ENCODE peak calls at places on chromosomes 16 and 17, in four cellular contexts. One of them, this sample, is unnamed.

GRCh38 chr17:41678907-41679739 is 9.6 kb upstream of the EIF1 start:
- DNase-seq in breast epithelium: no peak
- DNase-seq in SJSA1: peak; percentile 71
- DNase-seq in CD8-positive, alpha-beta T cell: peak; percentile 62
- DNase-seq in this sample: no peak

GRCh38 chr16:11389631-11390565 is 44.6 kb downstream of the RMI2 start:
- DNase-seq in breast epithelium: peak; percentile 17
- DNase-seq in SJSA1: no peak
- DNase-seq in CD8-positive, alpha-beta T cell: no peak
- DNase-seq in this sample: no peak

GRCh38 chr17:56011406-56012131 is 141.7 kb upstream of the ANKFN1 start:
- DNase-seq in breast epithelium: no peak
- DNase-seq in SJSA1: no peak
- DNase-seq in CD8-positive, alpha-beta T cell: no peak
- DNase-seq in this sample: no peak

GRCh38 chr16:15593235-15593634 is 49.7 kb downstream of the MARF1 start:
- DNase-seq in breast epithelium: no peak
- DNase-seq in SJSA1: no peak
- DNase-seq in CD8-positive, alpha-beta T cell: no peak
- DNase-seq in this sample: no peak

GRCh38 chr17:19703106-19703775 is 13.1 kb downstream of the SLC47A2 start:
- DNase-seq in breast epithelium: no peak
- DNase-seq in SJSA1: no peak
- DNase-seq in CD8-positive, alpha-beta T cell: no peak
- DNase-seq in this sample: peak; percentile 86

GRCh38 chr17:18143044-18143936 is 34.7 kb downstream of the MYO15A start:
- DNase-seq in breast epithelium: no peak
- DNase-seq in SJSA1: no peak
- DNase-seq in CD8-positive, alpha-beta T cell: no peak
- DNase-seq in this sample: peak; percentile 83

GRCh38 chr16:89562027-89562599 is 1.6 kb downstream of the RPL13 start:
- DNase-seq in breast epithelium: no peak
- DNase-seq in SJSA1: no peak
- DNase-seq in CD8-positive, alpha-beta T cell: no peak
- DNase-seq in this sample: no peak

GRCh38 chr17:41907633-41908539 is 10.9 kb downstream of the ACLY start:
- DNase-seq in breast epithelium: no peak
- DNase-seq in SJSA1: no peak
- DNase-seq in CD8-positive, alpha-beta T cell: no peak
- DNase-seq in this sample: no peak

GRCh38 chr16:1524366-1524765 is 9.1 kb upstream of the TMEM204 start:
- DNase-seq in breast epithelium: no peak
- DNase-seq in SJSA1: no peak
- DNase-seq in CD8-positive, alpha-beta T cell: no peak
- DNase-seq in this sample: no peak

GRCh38 chr17:80068301-80069160 is 32.1 kb downstream of the CCDC40 start:
- DNase-seq in breast epithelium: no peak
- DNase-seq in SJSA1: peak; percentile 68
- DNase-seq in CD8-positive, alpha-beta T cell: no peak
- DNase-seq in this sample: peak; percentile 80

DNA sequence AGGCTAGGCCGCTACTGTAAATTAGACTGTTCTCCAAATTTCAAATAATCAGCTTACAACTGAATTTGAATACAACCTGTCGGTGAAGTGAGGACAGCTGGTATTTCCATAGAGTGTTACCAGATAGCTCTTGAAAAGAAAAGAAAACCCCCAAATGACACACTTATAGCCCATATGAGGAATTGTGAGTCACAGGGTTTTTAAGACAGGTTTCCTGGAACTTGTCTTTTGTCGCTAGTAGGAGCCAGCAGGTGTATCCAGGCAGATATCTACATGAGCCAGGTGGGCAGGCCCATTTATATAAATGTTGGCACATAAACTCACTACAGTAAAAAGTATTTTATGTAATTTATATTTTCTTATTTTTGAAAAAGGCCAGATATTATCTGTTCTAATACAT is 24.0 kb downstream of the TNRC6A start:
- DNase-seq in breast epithelium: no peak
- DNase-seq in SJSA1: no peak
- DNase-seq in CD8-positive, alpha-beta T cell: no peak
- DNase-seq in this sample: no peak
- H3K4me1 ChIP-seq in breast epithelium: no peaks in the 10 kb centered on the region
- H3K4me1 ChIP-seq in SJSA1: peaks cover 6% of the 10 kb centered on the region
- H3K4me1 ChIP-seq in CD8-positive, alpha-beta T cell: peaks cover 31% of the 10 kb centered on the region
- H3K4me1 ChIP-seq in this sample: peaks cover 12% of the 10 kb centered on the region

GRCh38 chr16:57883953-57884654 is 81.8 kb upstream of the KIFC3 start:
- DNase-seq in breast epithelium: no peak
- DNase-seq in SJSA1: no peak
- DNase-seq in CD8-positive, alpha-beta T cell: no peak
- DNase-seq in this sample: no peak
- H3K27me3 ChIP-seq in breast epithelium: peaks cover 38% of the 10 kb centered on the region
- H3K27me3 ChIP-seq in SJSA1: no peaks in the 10 kb centered on the region
- H3K27me3 ChIP-seq in CD8-positive, alpha-beta T cell: no peaks in the 10 kb centered on the region
- H3K27me3 ChIP-seq in this sample: peaks cover 11% of the 10 kb centered on the region

GRCh38 chr17:64780096-64781012 is 118.2 kb upstream of the SMURF2 start:
- DNase-seq in breast epithelium: peak; percentile 84
- DNase-seq in SJSA1: no peak
- DNase-seq in CD8-positive, alpha-beta T cell: peak; percentile 75
- DNase-seq in this sample: no peak

GRCh38 chr17:64778102-64778366 is 115.9 kb upstream of the SMURF2 start:
- DNase-seq in breast epithelium: no peak
- DNase-seq in SJSA1: no peak
- DNase-seq in CD8-positive, alpha-beta T cell: no peak
- DNase-seq in this sample: no peak

GRCh38 chr17:64779344-64780095 is 117.4 kb upstream of the SMURF2 start:
- DNase-seq in breast epithelium: no peak
- DNase-seq in SJSA1: no peak
- DNase-seq in CD8-positive, alpha-beta T cell: no peak
- DNase-seq in this sample: no peak

GRCh38 chr17:64777413-64778101 is 115.5 kb upstream of the SMURF2 start:
- DNase-seq in breast epithelium: no peak
- DNase-seq in SJSA1: no peak
- DNase-seq in CD8-positive, alpha-beta T cell: no peak
- DNase-seq in this sample: peak; percentile 31

GRCh38 chr17:64778367-64779290 is 116.5 kb upstream of the SMURF2 start:
- DNase-seq in breast epithelium: no peak
- DNase-seq in SJSA1: no peak
- DNase-seq in CD8-positive, alpha-beta T cell: no peak
- DNase-seq in this sample: no peak
- H3K4me3 ChIP-seq in breast epithelium: peak overlapping the region; percentile 19
- H3K4me3 ChIP-seq in SJSA1: no peak overlapping the region
- H3K4me3 ChIP-seq in CD8-positive, alpha-beta T cell: no peak overlapping the region
- H3K4me3 ChIP-seq in this sample: no peak overlapping the region

DNA sequence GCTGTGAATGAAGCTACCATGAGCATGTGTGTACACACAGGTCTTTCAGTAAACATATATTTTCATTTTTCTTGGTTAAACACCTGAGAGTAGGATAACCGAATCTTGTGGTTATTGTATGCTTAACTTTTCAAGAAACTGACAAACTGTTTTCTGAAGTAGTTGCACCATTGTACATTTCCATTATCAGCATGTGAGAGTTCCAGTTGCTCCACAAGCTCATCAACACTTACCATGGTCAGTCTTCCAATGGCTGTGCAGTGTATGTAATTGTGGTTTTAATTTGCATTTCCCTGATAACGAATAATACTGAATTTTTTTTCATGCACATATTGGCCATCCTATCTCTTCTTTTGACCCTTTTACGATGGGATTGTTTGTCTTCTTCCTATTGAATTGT is 31.3 kb upstream of the C1QL1 start:
- DNase-seq in breast epithelium: no peak
- DNase-seq in SJSA1: no peak
- DNase-seq in CD8-positive, alpha-beta T cell: no peak
- DNase-seq in this sample: no peak
- H3K4me1 ChIP-seq in breast epithelium: no peaks in the 10 kb centered on the region
- H3K4me1 ChIP-seq in SJSA1: no peaks in the 10 kb centered on the region
- H3K4me1 ChIP-seq in CD8-positive, alpha-beta T cell: no peaks in the 10 kb centered on the region
- H3K4me1 ChIP-seq in this sample: peaks cover 32% of the 10 kb centered on the region

This sample was measured in SJCRH30.